ENCODE peak calls at places on chromosome 13, in six cellular contexts. N is fibroblast of lung; P is fibroblast of the conjunctiva; M is activated CD4-positive, alpha-beta T cell treated with anti-CD3 and anti-CD28 coated beads, Interleukin-2, amount 50 U/mL, for 48 hours; F is GM10248; G is astrocyte of the spinal cord. X is an unnamed sample.

GRCh38 chr13:29594710-29595379 is 643 bp downstream of the SLC7A1 start:
- DNase-seq in N (peak), P (peak), M (peak), F (peak), G (peak), X (peak)

GRCh38 chr13:51501592-51502205 is 48.9 kb upstream of the INTS6 start:
- DNase-seq in N (peak), P (no peak), M (no peak), F (peak), G (peak), X (no peak)

GRCh38 chr13:60591348-60591747 is 194.3 kb downstream of the TDRD3 start:
- DNase-seq in N (no peak), P (peak), M (no peak), F (no peak), G (peak), X (no peak)

GRCh38 chr13:48783181-48783630 is 129.5 kb downstream of the CYSLTR2 start:
- DNase-seq in N (peak), P (peak), M (no peak), F (no peak), G (peak), X (peak)

GRCh38 chr13:46614582-46614981 is 61.6 kb downstream of the LRCH1 start:
- DNase-seq in N (peak), P (peak), M (no peak), F (no peak), G (peak), X (no peak)

GRCh38 chr13:52846567-52847321 is 1.7 kb downstream of the PCDH8 start:
- DNase-seq in N (peak), P (no peak), M (peak), F (no peak), G (no peak), X (peak)

GRCh38 chr13:113486698-113487097 is 3.8 kb downstream of the DCUN1D2 start:
- DNase-seq in N (no peak), P (no peak), M (no peak), F (no peak), G (no peak), X (no peak)

GRCh38 chr13:74132152-74132767 is 1.9 kb downstream of the KLF12 start:
- DNase-seq in N (peak), P (no peak), M (no peak), F (no peak), G (no peak), X (no peak)

GRCh38 chr13:100957741-100958140 is 283.1 kb upstream of the TMTC4 start:
- DNase-seq in N (no peak), P (no peak), M (no peak), F (no peak), G (no peak), X (no peak)

GRCh38 chr13:41746259-41746658 is 214.7 kb downstream of the VWA8 start:
- DNase-seq in N (peak), P (peak), M (no peak), F (no peak), G (peak), X (no peak)

GRCh38 chr13:99526549-99526948 is 25.3 kb downstream of the TM9SF2 start:
- DNase-seq in N (no peak), P (no peak), M (no peak), F (no peak), G (no peak), X (no peak)

GRCh38 chr13:50123002-50123401 is 107.8 kb downstream of the KCNRG start:
- DNase-seq in N (no peak), P (no peak), M (no peak), F (no peak), G (no peak), X (no peak)

GRCh38 chr13:59744747-59745394 is 418.9 kb downstream of the DIAPH3 start:
- DNase-seq in N (peak), P (no peak), M (no peak), F (no peak), G (peak), X (no peak)